ENCODE peak calls at places on chromosomes 13 and 19, in six cellular contexts. Q is thoracic aorta, A is fibroblast of lung, I is mesothelial cell of epicardium, W is natural killer cell, P is neural crest cell. J is an unnamed sample.

GRCh38 chr13:90222758-90223157 is 1124.7 kb upstream of the MIR17HG start:
- DNase-seq in Q (no peak), P (no peak), A (no peak), W (no peak), I (no peak), J (no peak)

GRCh38 chr19:35479278-35479677 is 11.0 kb downstream of the KRTDAP start:
- DNase-seq in Q (no peak), W (no peak), P (no peak), I (no peak), A (no peak), J (no peak)

GRCh38 chr13:36966404-36966803 is 32.7 kb downstream of the ALG5 start:
- DNase-seq in Q (no peak), I (no peak), A (no peak), W (no peak), P (no peak), J (no peak)

GRCh38 chr19:42433503-42434260 is 6.5 kb upstream of the LIPE start:
- DNase-seq in A (peak), P (peak), I (no peak), Q (no peak), W (peak), J (no peak)

GRCh38 chr19:49854861-49855263 is 3.9 kb downstream of the PTOV1 start:
- DNase-seq in A (no peak), Q (no peak), P (no peak), I (no peak), W (no peak), J (no peak)

GRCh38 chr13:25977216-25977615 is 74.6 kb downstream of the SHISA2 start:
- DNase-seq in A (no peak), P (no peak), I (no peak), W (no peak), Q (no peak), J (no peak)

GRCh38 chr13:51673165-51673564 is 88.9 kb downstream of the WDFY2 start:
- DNase-seq in A (no peak), P (no peak), I (no peak), Q (no peak), W (no peak), J (no peak)

GRCh38 chr13:26037302-26037701 is 14.5 kb downstream of the SHISA2 start:
- DNase-seq in I (no peak), P (peak), A (no peak), Q (no peak), W (no peak), J (no peak)

GRCh38 chr13:100645382-100645781 is 29.2 kb downstream of the TMTC4 start:
- DNase-seq in W (no peak), I (no peak), Q (no peak), P (no peak), A (no peak), J (no peak)

GRCh38 chr19:16198363-16198636 is 589 bp downstream of the AP1M1 start:
- DNase-seq in P (no peak), Q (no peak), A (no peak), W (no peak), I (no peak), J (peak)

GRCh38 chr13:102117175-102117830 is 284.5 kb downstream of the FGF14 start:
- DNase-seq in W (no peak), I (no peak), P (no peak), A (peak), Q (no peak), J (no peak)

GRCh38 chr13:111882351-111882750 is 184.6 kb upstream of the SOX1 start:
- DNase-seq in P (no peak), I (no peak), A (no peak), W (no peak), Q (no peak), J (no peak)

GRCh38 chr13:57813641-57814040 is 182.1 kb downstream of the PCDH17 start:
- DNase-seq in W (no peak), I (no peak), Q (no peak), P (no peak), A (peak), J (no peak)

GRCh38 chr13:102873653-102874052 is 27.8 kb downstream of the ERCC5 start:
- DNase-seq in I (no peak), Q (no peak), P (no peak), W (no peak), A (peak), J (no peak)

GRCh38 chr13:101289764-101290163 is 126.5 kb downstream of the NALCN start:
- DNase-seq in Q (no peak), A (peak), P (peak), W (no peak), I (no peak), J (no peak)

GRCh38 chr13:95568131-95568530 is 15.6 kb downstream of the CLDN10 start:
- DNase-seq in W (no peak), Q (no peak), A (no peak), P (no peak), I (no peak), J (no peak)

GRCh38 chr13:95485518-95486144 is 66.9 kb upstream of the CLDN10 start:
- DNase-seq in I (no peak), A (no peak), P (no peak), W (no peak), Q (no peak), J (no peak)

GRCh38 chr19:1566392-1567115 is 1.6 kb downstream of the MEX3D start:
- DNase-seq in I (no peak), A (peak), P (peak), Q (no peak), W (no peak), J (no peak)

GRCh38 chr19:24086974-24087595 is at the start of gene ZNF254:
- DNase-seq in I (peak), Q (peak), P (peak), W (peak), A (peak), J (peak)
- TF ChIP-seq CTCF in I (no peak), Q (no peak), P (no peak), W (no peak), A (no peak), J (no peak)

GRCh38 chr19:11205939-11206570 is 8.7 kb upstream of the KANK2 start:
- DNase-seq in W (no peak), I (no peak), A (no peak), P (no peak), Q (no peak), J (no peak)

GRCh38 chr19:11203194-11204075 is 6.1 kb upstream of the KANK2 start:
- DNase-seq in P (peak), Q (peak), A (peak), W (no peak), I (peak), J (peak)

GRCh38 chr19:11204943-11205349 is 7.6 kb upstream of the KANK2 start:
- DNase-seq in Q (no peak), P (no peak), I (no peak), A (no peak), W (no peak), J (no peak)

GRCh38 chr19:11202488-11203193 is 5.3 kb upstream of the KANK2 start:
- DNase-seq in A (no peak), W (no peak), I (no peak), P (no peak), Q (no peak), J (no peak)

GRCh38 chr19:11204076-11204602 is 6.8 kb upstream of the KANK2 start:
- DNase-seq in P (no peak), W (no peak), A (no peak), I (no peak), Q (no peak), J (no peak)
- TF ChIP-seq CTCF in P (peak), W (peak), A (no peak), I (no peak), Q (peak), J (peak)

GRCh38 chr13:59754411-59754810 is 409.3 kb downstream of the DIAPH3 start:
- DNase-seq in I (no peak), P (no peak), A (no peak), W (no peak), Q (no peak), J (no peak)

GRCh38 chr13:59750860-59751259 is 412.9 kb downstream of the DIAPH3 start:
- DNase-seq in P (peak), Q (no peak), I (peak), W (no peak), A (peak), J (no peak)

DNA sequence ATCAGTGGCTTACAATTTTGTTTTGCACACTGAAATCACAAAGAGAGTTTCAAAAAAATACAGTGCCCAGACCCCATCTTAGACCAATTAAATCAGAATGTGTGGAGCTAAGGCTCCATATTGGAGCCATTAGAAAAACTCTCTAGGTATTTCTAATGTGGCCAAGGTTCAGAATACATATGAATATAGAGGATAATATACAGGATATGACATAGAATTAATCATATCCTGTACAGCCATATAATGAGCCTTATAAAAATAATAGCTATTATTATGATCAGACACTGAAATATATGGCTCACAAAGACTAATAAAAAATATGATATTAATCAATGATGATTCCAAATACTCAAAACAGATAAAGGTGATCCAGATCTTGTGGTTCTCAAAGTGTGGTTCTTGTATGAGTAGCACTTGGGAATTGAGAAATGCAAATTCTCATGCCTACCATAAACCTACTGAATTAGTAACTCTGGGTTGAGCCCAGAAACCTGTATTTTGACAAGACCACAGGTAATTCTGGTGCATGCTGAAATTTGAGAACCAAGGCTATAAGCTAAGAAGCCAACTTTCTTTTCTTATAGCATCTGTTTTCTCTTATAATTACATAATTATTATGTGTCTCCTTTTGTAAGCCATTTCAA is 408.0 kb downstream of the DIAPH3 start:
- DNase-seq in I (no peak), W (no peak), Q (no peak), A (no peak), P (no peak), J (no peak)
- TF ChIP-seq CTCF in I (no peak), W (no peak), Q (no peak), A (no peak), P (no peak), J (no peak)

GRCh38 chr19:4620675-4621074 is 18.6 kb upstream of the TNFAIP8L1 start:
- DNase-seq in Q (no peak), P (no peak), A (no peak), W (no peak), I (no peak), J (no peak)

GRCh38 chr19:4619668-4620294 is 19.5 kb upstream of the TNFAIP8L1 start:
- DNase-seq in I (no peak), P (no peak), Q (no peak), A (no peak), W (no peak), J (no peak)

GRCh38 chr19:4624733-4625362 is 14.5 kb upstream of the TNFAIP8L1 start:
- DNase-seq in I (no peak), Q (no peak), A (peak), P (no peak), W (no peak), J (no peak)

GRCh38 chr19:4624301-4624700 is 15.0 kb upstream of the TNFAIP8L1 start:
- DNase-seq in Q (no peak), I (no peak), A (no peak), W (no peak), P (no peak), J (no peak)

DNA sequence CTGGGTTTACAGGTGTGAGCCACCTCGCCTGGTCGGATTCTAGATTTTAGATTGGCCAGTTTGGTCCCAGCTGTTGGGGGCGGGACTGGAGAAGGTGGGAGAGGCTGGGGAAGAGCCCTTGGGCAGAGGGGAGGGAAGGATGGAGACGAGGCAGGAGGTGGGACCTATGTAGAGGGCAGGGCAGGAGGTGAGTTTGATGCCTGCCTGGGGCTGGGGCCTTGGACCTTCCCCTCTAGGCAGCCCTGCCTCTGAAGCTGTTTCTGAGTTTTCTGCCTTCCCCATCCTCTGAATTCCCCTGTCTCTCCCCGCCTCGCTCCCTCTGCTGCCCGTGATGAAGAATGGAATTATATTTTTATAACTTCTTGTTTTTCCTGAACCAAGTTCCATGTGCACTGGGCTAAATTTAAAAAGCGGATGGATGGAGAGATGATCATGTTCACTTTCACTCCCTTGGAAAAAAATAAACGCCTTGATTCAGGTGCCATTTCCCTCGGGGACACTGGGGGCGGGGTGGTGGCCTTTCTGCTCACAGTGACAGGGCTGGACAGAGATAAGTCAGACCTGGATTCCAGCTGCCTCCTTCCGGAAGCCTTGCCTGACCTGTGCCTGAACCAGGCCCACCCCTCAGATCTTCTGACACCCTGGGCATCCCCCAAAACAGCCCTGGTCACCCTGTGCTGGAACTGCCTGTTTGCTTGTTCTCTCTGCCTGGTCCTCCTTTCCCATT is 16.5 kb upstream of the TNFAIP8L1 start:
- DNase-seq in A (no peak), P (no peak), Q (no peak), I (no peak), W (no peak), J (no peak)
- TF ChIP-seq CTCF in A (peak), P (no peak), Q (no peak), I (no peak), W (no peak), J (no peak)

GRCh38 chr19:3039641-3040077 is 10.6 kb upstream of the TLE2 start:
- DNase-seq in I (no peak), A (no peak), Q (no peak), P (no peak), W (no peak), J (no peak)
- TF ChIP-seq CTCF in I (no peak), A (no peak), Q (no peak), P (no peak), W (no peak), J (no peak)

GRCh38 chr13:61148691-61149332 is 266.8 kb downstream of the PCDH20 start:
- DNase-seq in Q (no peak), A (no peak), P (no peak), I (no peak), W (no peak), J (no peak)
- TF ChIP-seq CTCF in Q (no peak), A (no peak), P (no peak), I (no peak), W (no peak), J (no peak)

DNA sequence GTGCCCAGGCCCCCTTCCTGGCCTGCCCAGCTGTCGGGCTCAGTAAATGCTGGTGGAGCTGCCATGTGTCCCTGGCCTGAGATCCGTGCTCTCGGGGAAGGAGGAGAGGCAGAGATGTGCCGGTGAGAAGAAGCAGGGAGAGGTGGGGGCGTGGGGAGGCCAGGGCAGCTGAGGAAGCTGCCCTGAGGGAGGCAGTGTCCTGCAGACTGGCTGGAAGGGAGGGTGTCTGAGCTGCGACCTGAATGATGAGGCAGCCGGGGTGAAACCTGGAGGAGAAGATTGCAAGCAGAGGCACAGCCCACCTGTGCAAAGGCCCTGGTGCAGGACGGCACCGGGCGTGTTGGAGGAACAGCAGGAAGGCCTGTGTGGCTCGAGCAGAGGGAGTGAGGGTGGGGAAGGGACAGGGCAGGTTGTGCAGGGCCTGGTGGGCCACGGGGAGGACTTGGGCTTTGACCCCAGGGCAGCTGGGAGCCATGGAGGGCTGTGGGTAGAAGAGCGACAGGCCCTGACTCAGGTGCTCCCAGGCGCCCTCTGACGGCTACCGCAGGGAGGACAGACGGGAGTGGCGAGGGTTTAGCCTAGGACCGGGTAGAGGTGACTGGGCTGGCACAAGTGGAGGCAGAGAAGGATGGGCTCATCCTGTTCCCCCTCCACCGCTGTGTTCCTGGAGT is 14.0 kb upstream of the CELF5 start:
- DNase-seq in A (peak), W (peak), P (peak), I (no peak), Q (no peak), J (peak)
- TF ChIP-seq CTCF in A (peak), W (peak), P (peak), I (no peak), Q (peak), J (peak)

GRCh38 chr19:40444181-40445005 is at the start of gene SERTAD3:
- DNase-seq in I (peak), W (peak), A (peak), Q (peak), P (peak), J (peak)
- TF ChIP-seq CTCF in I (peak), W (no peak), A (peak), Q (peak), P (peak), J (no peak)

GRCh38 chr19:17902701-17903100 is 30.1 kb upstream of the CCDC124 start:
- DNase-seq in I (no peak), W (no peak), P (no peak), A (peak), Q (no peak), J (no peak)
- TF ChIP-seq CTCF in I (no peak), W (no peak), P (no peak), A (no peak), Q (no peak), J (no peak)

J was measured in CD14-positive monocyte.